ENCODE peak calls at places on chromosomes 4 and X, in eight cellular contexts. M is Peyer's patch, Z is adrenal gland, Y is colonic mucosa, T is BE2C, G is Panc1, K is cardiac muscle cell, B is hepatocyte. X is an unnamed sample. For H3K4me1 and H3K36me3, the result is how much of the 10 kb centered on the place peaks cover.

GRCh38 chrX:100994352-100995281 is 25.1 kb downstream of the ARL13A start:
- DNase-seq in M (no peak), Z (no peak), Y (no peak), T (no peak), G (peak), K (no peak), B (peak), X (peak)

GRCh38 chr4:183443609-183444148 is 757 bp upstream of the CDKN2AIP start:
- DNase-seq in M (no peak), Z (peak), Y (no peak), T (no peak), G (no peak), K (no peak), B (no peak), X (no peak)

GRCh38 chr4:184937030-184937710 is 81.1 kb upstream of the HELT start:
- DNase-seq in M (no peak), Z (no peak), Y (peak), T (no peak), G (no peak), K (no peak), B (peak), X (peak)

GRCh38 chrX:68832101-68832416 is 3.2 kb downstream of the EFNB1 start:
- DNase-seq in M (peak), Z (peak), Y (peak), T (no peak), G (no peak), K (peak), B (peak), X (no peak)

GRCh38 chr4:147102596-147102995 is 156.9 kb upstream of the TTC29 start:
- DNase-seq in M (no peak), Z (no peak), Y (no peak), T (no peak), G (no peak), K (no peak), B (no peak), X (no peak)

GRCh38 chrX:136168929-136169735 is 21.8 kb downstream of the FHL1 start:
- DNase-seq in M (no peak), Z (peak), Y (peak), T (peak), G (no peak), K (peak), B (peak), X (peak)

GRCh38 chr4:140637836-140638235 is 69.1 kb upstream of the UCP1 start:
- DNase-seq in M (no peak), Z (no peak), Y (peak), T (peak), G (no peak), K (peak), B (no peak), X (no peak)

GRCh38 chr4:71441186-71442169 is 102.7 kb downstream of the SLC4A4 start:
- DNase-seq in M (no peak), Z (no peak), Y (no peak), T (no peak), G (no peak), K (no peak), B (peak), X (no peak)

GRCh38 chr4:8033067-8033755 is 93.5 kb upstream of the AFAP1 start:
- DNase-seq in M (no peak), Z (no peak), Y (no peak), T (no peak), G (no peak), K (no peak), B (no peak), X (no peak)

GRCh38 chr4:15344041-15344440 is 83.8 kb upstream of the C1QTNF7 start:
- DNase-seq in M (no peak), Z (no peak), Y (no peak), T (no peak), G (no peak), K (no peak), B (no peak), X (no peak)

GRCh38 chr4:108030332-108030731 is 40.6 kb downstream of the HADH start:
- DNase-seq in M (no peak), Z (peak), Y (peak), T (peak), G (peak), K (peak), B (peak), X (peak)
- TF ChIP-seq CTCF in M (peak), Z (peak), Y (no peak), T (peak), G (peak), K (peak), B (peak), X (peak)

GRCh38 chr4:94767446-94767845 is 9.7 kb downstream of the BMPR1B start:
- DNase-seq in M (no peak), Z (no peak), Y (no peak), T (no peak), G (no peak), K (no peak), B (no peak), X (no peak)

GRCh38 chr4:94765174-94765573 is 7.4 kb downstream of the BMPR1B start:
- DNase-seq in M (no peak), Z (no peak), Y (no peak), T (no peak), G (no peak), K (no peak), B (no peak), X (no peak)

GRCh38 chr4:94765653-94766052 is 7.9 kb downstream of the BMPR1B start:
- DNase-seq in M (no peak), Z (no peak), Y (no peak), T (no peak), G (no peak), K (no peak), B (no peak), X (no peak)

GRCh38 chr4:94764069-94764468 is 6.3 kb downstream of the BMPR1B start:
- DNase-seq in M (no peak), Z (no peak), Y (no peak), T (no peak), G (no peak), K (no peak), B (no peak), X (no peak)

DNA sequence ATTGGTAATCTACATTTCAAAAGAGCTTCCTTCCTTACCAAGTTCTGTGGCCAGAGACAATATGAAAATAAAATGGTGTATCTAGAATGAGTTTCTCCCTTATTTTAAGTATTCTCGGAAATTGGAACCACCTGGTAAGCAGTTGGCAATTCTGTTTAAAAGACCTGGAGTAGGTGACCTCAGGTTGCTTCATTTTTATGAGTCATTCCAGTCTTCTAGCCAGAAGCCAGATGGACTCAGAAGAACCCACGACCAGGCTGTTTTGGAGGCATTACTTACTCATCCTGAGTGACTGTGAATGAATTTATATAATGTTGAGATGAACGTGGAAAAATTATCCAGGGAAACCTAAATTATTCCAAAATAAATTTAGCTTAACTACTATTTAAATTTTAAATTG is 9.1 kb downstream of the BMPR1B start:
- DNase-seq in M (no peak), Z (no peak), Y (no peak), T (peak), G (no peak), K (no peak), B (no peak), X (no peak)
- H3K4me1 ChIP-seq in M (under half), Z (under half), Y (under half), T (under half), G (under half), K (under half), B (under half), X (under half)

GRCh38 chr4:109511414-109511813 is 48.6 kb upstream of the MCUB start:
- DNase-seq in M (no peak), Z (no peak), Y (no peak), T (no peak), G (no peak), K (no peak), B (no peak), X (no peak)
- H3K36me3 ChIP-seq in M (under half), Z (under half), Y (under half), T (under half), G (under half), K (under half), B (under half), X (under half)

GRCh38 chrX:32448320-32448719 is 763.0 kb downstream of the DMD start:
- DNase-seq in M (no peak), Z (no peak), Y (no peak), T (no peak), G (no peak), K (no peak), B (no peak), X (no peak)
- TF ChIP-seq CTCF in M (no peak), Z (no peak), Y (no peak), T (no peak), G (no peak), K (no peak), B (no peak), X (no peak)

GRCh38 chrX:28628101-28628500 is 40.9 kb downstream of the IL1RAPL1 start:
- DNase-seq in M (no peak), Z (no peak), Y (no peak), T (no peak), G (no peak), K (peak), B (peak), X (peak)

GRCh38 chrX:28625223-28625622 is 38.0 kb downstream of the IL1RAPL1 start:
- DNase-seq in M (no peak), Z (no peak), Y (no peak), T (no peak), G (no peak), K (no peak), B (no peak), X (no peak)
- H3K4me1 ChIP-seq in M (under half), Z (under half), Y (under half), T (under half), G (under half), K (half or more), B (under half), X (under half)

DNA sequence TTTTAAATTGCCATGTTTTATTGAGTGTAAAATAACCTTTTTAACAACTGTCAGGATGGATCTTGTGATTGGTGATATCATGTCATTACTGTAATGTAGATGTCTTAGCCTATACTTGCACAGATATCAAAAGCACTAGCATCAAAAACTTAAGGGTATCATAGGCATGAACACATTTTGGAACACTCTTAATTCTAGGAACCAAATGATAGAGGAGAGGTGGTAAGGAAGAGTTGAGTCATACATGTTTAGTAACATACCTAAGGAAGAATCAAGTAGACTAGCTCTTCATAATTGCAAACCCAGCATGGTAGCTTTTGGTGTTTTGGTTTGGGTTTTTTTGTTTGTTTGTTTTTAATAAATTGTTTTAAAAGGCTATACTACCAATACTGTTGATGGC is 43.4 kb downstream of the SMARCAD1 start:
- DNase-seq in M (no peak), Z (no peak), Y (no peak), T (no peak), G (no peak), K (no peak), B (no peak), X (no peak)
- H3K36me3 ChIP-seq in M (under half), Z (under half), Y (under half), T (half or more), G (under half), K (under half), B (under half), X (under half)

DNA sequence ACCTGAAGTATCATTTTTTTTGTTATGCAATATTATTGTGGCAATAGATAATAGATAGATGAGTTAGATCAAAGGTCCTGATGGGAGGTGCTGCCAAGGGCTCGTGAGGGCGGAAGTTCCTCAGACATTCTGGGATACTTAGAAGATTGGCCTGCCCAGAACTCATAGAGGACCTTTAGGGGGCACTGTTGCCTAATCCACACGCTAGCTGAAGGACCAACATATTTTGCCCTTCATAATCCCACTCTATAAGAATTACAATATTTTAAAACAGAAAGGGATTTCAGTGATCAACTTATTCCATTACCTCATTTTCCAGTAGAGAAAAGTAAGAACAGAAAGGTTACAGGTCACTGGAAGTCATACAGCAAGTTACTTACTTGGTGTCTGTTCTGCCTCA is 22.9 kb upstream of the COX7B2 start:
- DNase-seq in M (no peak), Z (no peak), Y (peak), T (peak), G (no peak), K (peak), B (peak), X (peak)
- TF ChIP-seq CTCF in M (peak), Z (peak), Y (peak), T (peak), G (peak), K (peak), B (peak), X (peak)

GRCh38 chrX:12987340-12987739 is 12.4 kb downstream of the TMSB4X start:
- DNase-seq in M (no peak), Z (no peak), Y (no peak), T (no peak), G (no peak), K (no peak), B (no peak), X (no peak)

GRCh38 chrX:12984629-12985303 is 9.9 kb downstream of the TMSB4X start:
- DNase-seq in M (no peak), Z (no peak), Y (no peak), T (no peak), G (no peak), K (no peak), B (peak), X (no peak)

GRCh38 chrX:12986886-12987285 is 12.0 kb downstream of the TMSB4X start:
- DNase-seq in M (no peak), Z (no peak), Y (no peak), T (no peak), G (no peak), K (no peak), B (no peak), X (no peak)

GRCh38 chrX:12986164-12986779 is 11.4 kb downstream of the TMSB4X start:
- DNase-seq in M (no peak), Z (no peak), Y (no peak), T (no peak), G (no peak), K (no peak), B (no peak), X (no peak)

DNA sequence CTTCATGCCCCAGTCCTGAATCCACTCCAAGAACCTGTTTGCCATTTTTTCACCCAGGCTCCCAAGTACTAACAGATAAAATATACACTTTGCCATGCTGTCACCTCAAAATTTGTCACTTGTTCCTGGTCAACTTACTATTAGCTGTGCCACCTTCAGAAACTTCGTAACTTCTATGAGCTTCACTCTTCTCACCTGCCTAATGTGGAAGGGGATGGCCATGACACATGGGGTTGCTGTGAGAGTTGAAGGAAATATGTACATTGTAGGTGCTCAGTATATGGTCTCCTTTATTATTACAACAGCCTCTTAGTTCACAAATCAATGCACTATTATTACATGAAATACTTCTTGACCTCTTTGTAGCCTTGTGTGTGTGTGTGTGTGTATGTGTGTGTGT is 10.4 kb downstream of the TMSB4X start:
- DNase-seq in M (no peak), Z (no peak), Y (no peak), T (no peak), G (no peak), K (no peak), B (no peak), X (no peak)
- H3K4me1 ChIP-seq in M (under half), Z (under half), Y (under half), T (under half), G (under half), K (under half), B (under half), X (under half)